ENCODE peak calls at places on chromosomes 11 and 22, in nine cellular contexts. S, M, X, C, O, H, D, B and T are unnamed samples.
A peak's percentile ranks its signal among the peaks of the same experiment; 100 is the strongest.

GRCh38 chr11:71097506-71098240 is 154.7 kb downstream of the SHANK2 start:
- DNase-seq in S (no peak), M (no peak), X (no peak), C (no peak), O (no peak), H (no peak), D (no peak), B (no peak), T (no peak)

GRCh38 chr22:31948002-31948401 is 3.7 kb downstream of the YWHAH start:
- DNase-seq in S (no peak), M (no peak), X (peak; percentile 7), C (no peak), O (peak; percentile 71), H (no peak), D (no peak), B (no peak), T (no peak)

GRCh38 chr22:42388130-42388797 is 43.9 kb downstream of the NFAM1 start:
- DNase-seq in S (no peak), M (peak; percentile 58), X (no peak), C (no peak), O (peak; percentile 60), H (no peak), D (peak; percentile 59), B (no peak), T (no peak)

GRCh38 chr11:131811380-131811779 is 441.0 kb downstream of the NTM start:
- DNase-seq in S (no peak), M (no peak), X (no peak), C (no peak), O (no peak), H (no peak), D (no peak), B (no peak), T (no peak)

GRCh38 chr11:44269369-44270351 is 40.3 kb downstream of the ALX4 start:
- DNase-seq in S (no peak), M (no peak), X (no peak), C (no peak), O (no peak), H (peak; percentile 63), D (no peak), B (peak; percentile 32), T (no peak)

GRCh38 chr11:133515075-133515474 is 17.2 kb downstream of the OPCML start:
- DNase-seq in S (no peak), M (no peak), X (no peak), C (no peak), O (no peak), H (no peak), D (no peak), B (no peak), T (no peak)

GRCh38 chr11:11510939-11511338 is 110.9 kb downstream of the GALNT18 start:
- DNase-seq in S (peak; percentile 34), M (peak; percentile 5), X (no peak), C (no peak), O (peak; percentile 39), H (peak; percentile 31), D (no peak), B (no peak), T (no peak)

GRCh38 chr22:20247608-20248171 is 20.4 kb downstream of the RTN4R start:
- DNase-seq in S (no peak), M (no peak), X (no peak), C (no peak), O (no peak), H (no peak), D (no peak), B (no peak), T (no peak)

GRCh38 chr22:41030891-41031290 is 61.5 kb upstream of the EP300 start:
- DNase-seq in S (no peak), M (no peak), X (no peak), C (no peak), O (no peak), H (no peak), D (no peak), B (no peak), T (no peak)

GRCh38 chr11:1949302-1949701 is 2.2 kb downstream of the MRPL23 start:
- DNase-seq in S (no peak), M (no peak), X (no peak), C (no peak), O (no peak), H (no peak), D (no peak), B (no peak), T (no peak)
- H3K27ac ChIP-seq in S (no peak overlapping the region), M (no peak overlapping the region), X (no peak overlapping the region), C (no peak overlapping the region), O (no peak overlapping the region), H (no peak overlapping the region), D (no peak overlapping the region), B (no peak overlapping the region), T (no peak overlapping the region)

GRCh38 chr11:74138021-74138420 is 32.8 kb downstream of the C2CD3 start:
- DNase-seq in S (no peak), M (no peak), X (no peak), C (no peak), O (no peak), H (no peak), D (no peak), B (no peak), T (no peak)
- H3K4me1 ChIP-seq in S (peaks cover 10% of the 10 kb centered on the region), M (peaks cover 10% of the 10 kb centered on the region), X (no peaks in the 10 kb centered on the region), C (peaks cover 32% of the 10 kb centered on the region), O (peaks cover 8% of the 10 kb centered on the region), H (no peaks in the 10 kb centered on the region), D (no peaks in the 10 kb centered on the region), B (peaks cover 4% of the 10 kb centered on the region), T (peaks cover 18% of the 10 kb centered on the region)

DNA sequence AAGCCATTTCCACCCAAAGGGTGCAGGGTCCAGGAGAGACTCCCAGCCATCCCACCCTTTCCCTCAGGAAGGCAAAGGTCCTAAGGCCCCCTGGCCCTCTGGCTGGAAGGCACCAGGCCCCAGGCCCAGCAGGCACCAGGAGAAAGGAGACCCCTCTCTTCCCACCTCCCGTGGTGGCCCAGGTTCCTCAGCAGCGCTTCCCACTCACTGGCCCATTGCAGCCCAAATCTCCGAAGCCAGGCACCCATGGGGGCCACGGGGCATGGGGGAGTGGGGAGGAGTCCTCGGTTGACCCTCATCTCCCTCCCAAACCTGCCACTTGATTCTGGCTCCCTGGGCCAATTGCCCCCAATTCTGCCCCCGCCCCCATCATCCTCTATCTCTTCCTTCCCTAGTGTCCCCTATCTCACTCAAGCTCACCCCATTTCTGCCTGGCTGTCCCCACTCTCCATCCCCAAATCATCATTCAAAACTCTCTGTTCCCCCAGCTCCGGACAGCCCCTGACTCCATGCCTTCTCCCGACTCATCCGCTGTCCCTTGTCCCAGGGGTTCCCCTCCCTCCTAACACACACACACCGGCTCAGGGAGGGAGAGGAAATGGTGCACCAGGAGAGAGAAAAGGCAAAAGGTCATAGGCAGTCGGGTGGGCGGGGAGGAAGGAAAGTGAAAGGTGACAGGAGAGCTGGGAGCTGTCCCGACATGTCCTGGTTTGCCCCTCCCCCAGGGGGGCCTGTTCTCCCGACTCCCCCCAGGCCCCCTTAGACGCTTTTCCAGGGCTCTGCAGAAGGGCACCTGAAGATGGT is 1.2 kb downstream of the LIF start:
- DNase-seq in S (no peak), M (peak; percentile 75), X (no peak), C (peak; percentile 35), O (no peak), H (no peak), D (peak; percentile 66), B (no peak), T (no peak)
- H3K4me3 ChIP-seq in S (peak overlapping the region; percentile 30), M (peak overlapping the region; percentile 93), X (peak overlapping the region; percentile 62), C (peak overlapping the region; percentile 40), O (no peak overlapping the region), H (peak overlapping the region; percentile 39), D (no peak overlapping the region), B (peak overlapping the region; percentile 41), T (peak overlapping the region; percentile 60)

GRCh38 chr11:96156379-96156722 is 186.6 kb downstream of the MAML2 start:
- DNase-seq in S (no peak), M (no peak), X (no peak), C (no peak), O (no peak), H (no peak), D (no peak), B (no peak), T (no peak)
- H3K27ac ChIP-seq in S (peak overlapping the region; percentile 85), M (peak overlapping the region; percentile 34), X (peak overlapping the region; percentile 61), C (peak overlapping the region; percentile 60), O (peak overlapping the region; percentile 59), H (peak overlapping the region; percentile 84), D (no peak overlapping the region), B (peak overlapping the region; percentile 71), T (peak overlapping the region; percentile 83)